ENCODE peak calls at places on chromosomes 12 and 14, in five cellular contexts. X, E, K, U and F are unnamed samples.

GRCh38 chr14:70571139-70571538 is 29.3 kb downstream of the MED6 start:
- DNase-seq in X (no peak), E (no peak), K (no peak), U (no peak), F (no peak)

GRCh38 chr12:12266389-12266872 is 413 bp downstream of the LRP6 start:
- DNase-seq in X (no peak), E (peak), K (no peak), U (peak), F (peak)

GRCh38 chr12:71191509-71192196 is 33.9 kb upstream of the TSPAN8 start:
- DNase-seq in X (no peak), E (no peak), K (no peak), U (peak), F (no peak)

GRCh38 chr14:100785338-100785615 is 40.6 kb upstream of the MEG3 start:
- DNase-seq in X (no peak), E (no peak), K (no peak), U (no peak), F (no peak)

GRCh38 chr12:2284321-2284813 is 231.6 kb downstream of the CACNA1C start:
- DNase-seq in X (peak), E (no peak), K (no peak), U (no peak), F (no peak)

GRCh38 chr14:21093769-21094681 is 4.4 kb downstream of the ZNF219 start:
- DNase-seq in X (no peak), E (peak), K (no peak), U (peak), F (no peak)

GRCh38 chr12:31466768-31467167 is 124.2 kb downstream of the DENND5B start:
- DNase-seq in X (peak), E (no peak), K (no peak), U (no peak), F (no peak)

GRCh38 chr14:22824711-22825359 is 4.9 kb upstream of the MRPL52 start:
- DNase-seq in X (peak), E (no peak), K (no peak), U (no peak), F (no peak)

GRCh38 chr12:131060011-131060703 is 106.5 kb downstream of the ADGRD1 start:
- DNase-seq in X (no peak), E (no peak), K (no peak), U (no peak), F (no peak)

GRCh38 chr12:130994821-130995375 is 41.2 kb downstream of the ADGRD1 start:
- DNase-seq in X (no peak), E (no peak), K (no peak), U (no peak), F (no peak)

GRCh38 chr12:116280590-116281290 is 3.2 kb upstream of the MED13L start:
- DNase-seq in X (no peak), E (no peak), K (no peak), U (no peak), F (no peak)

GRCh38 chr14:74569826-74570591 is 42.0 kb downstream of the LTBP2 start:
- DNase-seq in X (no peak), E (no peak), K (no peak), U (no peak), F (no peak)

GRCh38 chr12:7144414-7145120 is 14.4 kb downstream of the CLSTN3 start:
- DNase-seq in X (peak), E (no peak), K (no peak), U (peak), F (peak)

GRCh38 chr12:6553051-6553868 is 2.6 kb downstream of the IFFO1 start:
- DNase-seq in X (peak), E (no peak), K (peak), U (no peak), F (no peak)

GRCh38 chr14:21191261-21191808 is 35.5 kb upstream of the OR5AU1 start:
- DNase-seq in X (no peak), E (no peak), K (no peak), U (no peak), F (no peak)

GRCh38 chr12:70459786-70460185 is 93.7 kb downstream of the KCNMB4 start:
- DNase-seq in X (no peak), E (no peak), K (no peak), U (no peak), F (no peak)

GRCh38 chr14:31122921-31123320 is 84.7 kb downstream of the HECTD1 start:
- DNase-seq in X (no peak), E (no peak), K (no peak), U (no peak), F (peak)

GRCh38 chr14:75752907-75753594 is 92.0 kb downstream of the TTLL5 start:
- DNase-seq in X (peak), E (no peak), K (no peak), U (no peak), F (no peak)

GRCh38 chr14:68639518-68640292 is 153.2 kb downstream of the ZFP36L1 start:
- DNase-seq in X (no peak), E (no peak), K (peak), U (no peak), F (no peak)

GRCh38 chr12:68806488-68807237 is 1.3 kb upstream of the MDM2 start:
- DNase-seq in X (no peak), E (no peak), K (no peak), U (no peak), F (no peak)

GRCh38 chr12:75779891-75780501 is 251.6 kb downstream of the PHLDA1 start:
- DNase-seq in X (no peak), E (no peak), K (no peak), U (no peak), F (no peak)

GRCh38 chr12:57687862-57688261 is 6.1 kb upstream of the OS9 start:
- DNase-seq in X (no peak), E (no peak), K (no peak), U (no peak), F (no peak)

GRCh38 chr12:113214938-113215400 is 6.3 kb upstream of the TPCN1 start:
- DNase-seq in X (peak), E (no peak), K (peak), U (no peak), F (no peak)

GRCh38 chr12:64010069-64010686 is 165.7 kb downstream of the SRGAP1 start:
- DNase-seq in X (peak), E (no peak), K (no peak), U (no peak), F (no peak)

GRCh38 chr12:88325828-88326214 is 183.7 kb downstream of the TMTC3 start:
- DNase-seq in X (peak), E (no peak), K (no peak), U (no peak), F (no peak)

GRCh38 chr12:15701212-15701611 is 88.0 kb downstream of the EPS8 start:
- DNase-seq in X (no peak), E (no peak), K (no peak), U (no peak), F (no peak)

GRCh38 chr12:70691018-70691672 is 53.9 kb upstream of the PTPRB start:
- DNase-seq in X (peak), E (no peak), K (no peak), U (no peak), F (no peak)

GRCh38 chr12:26768611-26769603 is 64.1 kb downstream of the ITPR2 start:
- DNase-seq in X (no peak), E (no peak), K (no peak), U (peak), F (no peak)

GRCh38 chr12:65602579-65603295 is 221.5 kb upstream of the HMGA2 start:
- DNase-seq in X (peak), E (peak), K (peak), U (peak), F (peak)

GRCh38 chr12:3432868-3433267 is 58.1 kb upstream of the PRMT8 start:
- DNase-seq in X (no peak), E (no peak), K (no peak), U (no peak), F (no peak)

GRCh38 chr12:54390668-54391551 is 6.4 kb upstream of the ZNF385A start:
- DNase-seq in X (no peak), E (peak), K (no peak), U (peak), F (peak)

GRCh38 chr12:124626841-124627502 is 59.6 kb upstream of the NCOR2 start:
- DNase-seq in X (no peak), E (no peak), K (peak), U (no peak), F (no peak)

GRCh38 chr14:93103392-93104080 is 12.2 kb downstream of the ITPK1 start:
- DNase-seq in X (no peak), E (no peak), K (no peak), U (no peak), F (no peak)

GRCh38 chr12:88185988-88186387 is 43.9 kb downstream of the TMTC3 start:
- DNase-seq in X (peak), E (no peak), K (no peak), U (peak), F (no peak)